ENCODE peak calls at places on chromosome 15, in six cellular contexts. C is psoas muscle, B is Panc1, T is uterus, K is neuronal stem cell, Z is kidney. Q is an unnamed sample.

GRCh38 chr15:82709081-82709420 is 624 bp downstream of the AP3B2 start:
- DNase-seq in C (no peak), B (no peak), T (no peak), K (no peak), Z (no peak), Q (no peak)

GRCh38 chr15:34986326-34987181 is 1.5 kb downstream of the ZNF770 start:
- DNase-seq in C (no peak), B (no peak), T (no peak), K (no peak), Z (no peak), Q (no peak)

GRCh38 chr15:72339777-72340177 is 19.8 kb upstream of the CELF6 start:
- DNase-seq in C (no peak), B (no peak), T (peak; percentile 32), K (no peak), Z (no peak), Q (no peak)

GRCh38 chr15:72722071-72722696 is 36.2 kb downstream of the BBS4 start:
- DNase-seq in C (peak; percentile 73), B (peak; percentile 38), T (peak; percentile 28), K (peak; percentile 51), Z (no peak), Q (peak; percentile 21)

GRCh38 chr15:34889486-34889885 is 80.1 kb downstream of the AQR start:
- DNase-seq in C (no peak), B (no peak), T (no peak), K (no peak), Z (no peak), Q (no peak)

GRCh38 chr15:23857028-23857641 is 170.0 kb upstream of the NDN start:
- DNase-seq in C (no peak), B (no peak), T (peak; percentile 28), K (peak; percentile 56), Z (no peak), Q (no peak)

GRCh38 chr15:41577863-41578735 is 19.1 kb downstream of the TYRO3 start:
- DNase-seq in C (no peak), B (no peak), T (no peak), K (no peak), Z (no peak), Q (no peak)

GRCh38 chr15:82093774-82094211 is 48.0 kb upstream of the MEX3B start:
- DNase-seq in C (no peak), B (peak; percentile 27), T (no peak), K (no peak), Z (no peak), Q (peak; percentile 28)

GRCh38 chr15:51046799-51047449 is 47.8 kb downstream of the TNFAIP8L3 start:
- DNase-seq in C (no peak), B (no peak), T (peak; percentile 62), K (no peak), Z (peak; percentile 87), Q (no peak)
- H3K4me1 ChIP-seq in C (no peaks in the 10 kb centered on the region), B (no peaks in the 10 kb centered on the region), T (no peaks in the 10 kb centered on the region), K (peaks cover 1% of the 10 kb centered on the region), Z (no peaks in the 10 kb centered on the region), Q (no peaks in the 10 kb centered on the region)

DNA sequence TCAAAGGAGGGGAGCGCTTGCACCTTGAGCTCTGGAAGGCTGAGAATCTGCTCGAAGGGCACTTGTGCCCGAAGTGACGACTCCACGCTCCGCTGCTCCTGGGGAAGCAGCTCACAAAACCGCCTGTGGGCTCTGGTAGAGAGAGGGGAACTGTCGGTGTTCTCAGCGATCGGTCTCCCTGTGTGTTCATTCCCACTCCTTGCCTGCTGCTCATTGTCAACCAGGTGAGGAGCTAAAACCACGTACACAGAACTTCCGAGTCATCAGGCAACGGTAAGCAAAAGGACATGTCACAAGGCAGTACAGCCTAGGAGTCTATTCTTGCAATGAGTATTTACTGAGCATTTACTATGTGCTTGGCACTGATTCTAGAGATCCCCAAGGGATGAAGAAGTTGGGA is 1.5 kb downstream of the CIB1 start:
- DNase-seq in C (no peak), B (no peak), T (no peak), K (no peak), Z (no peak), Q (no peak)
- H3K4me1 ChIP-seq in C (peaks cover 39% of the 10 kb centered on the region), B (peaks cover 56% of the 10 kb centered on the region), T (peaks cover 4% of the 10 kb centered on the region), K (peaks cover 5% of the 10 kb centered on the region), Z (peaks cover 23% of the 10 kb centered on the region), Q (peaks cover 25% of the 10 kb centered on the region)

GRCh38 chr15:53840681-53841080 is 81.2 kb upstream of the WDR72 start:
- DNase-seq in C (no peak), B (no peak), T (no peak), K (no peak), Z (no peak), Q (no peak)

GRCh38 chr15:53847745-53848144 is 88.3 kb upstream of the WDR72 start:
- DNase-seq in C (no peak), B (no peak), T (no peak), K (no peak), Z (no peak), Q (no peak)

GRCh38 chr15:53844634-53845033 is 85.2 kb upstream of the WDR72 start:
- DNase-seq in C (no peak), B (no peak), T (no peak), K (no peak), Z (no peak), Q (no peak)

GRCh38 chr15:53843869-53844569 is 84.6 kb upstream of the WDR72 start:
- DNase-seq in C (no peak), B (no peak), T (no peak), K (no peak), Z (no peak), Q (no peak)

DNA sequence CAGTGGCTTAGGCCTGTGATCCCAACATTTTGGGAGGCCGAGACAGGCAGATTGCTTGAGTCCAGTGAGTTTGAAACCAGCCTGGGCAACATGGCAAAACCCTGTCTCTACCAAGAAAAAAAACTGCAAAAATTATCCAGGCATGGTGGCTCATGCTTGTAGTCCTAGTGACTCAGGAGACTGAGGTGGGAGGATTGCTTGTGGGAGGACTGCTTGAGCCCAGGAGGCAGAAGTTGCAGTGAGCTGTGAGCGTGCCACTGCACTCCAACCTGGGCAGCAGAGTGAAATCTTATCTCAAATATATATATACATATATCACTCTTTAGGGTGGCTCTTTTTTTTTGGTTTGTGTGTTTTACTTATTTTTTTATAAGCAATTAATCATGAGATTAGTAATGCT is 83.7 kb upstream of the WDR72 start:
- DNase-seq in C (no peak), B (no peak), T (no peak), K (no peak), Z (no peak), Q (no peak)
- H3K4me1 ChIP-seq in C (no peaks in the 10 kb centered on the region), B (no peaks in the 10 kb centered on the region), T (no peaks in the 10 kb centered on the region), K (no peaks in the 10 kb centered on the region), Z (no peaks in the 10 kb centered on the region), Q (no peaks in the 10 kb centered on the region)

GRCh38 chr15:73921257-73921890 is 4.9 kb upstream of the LOXL1 start:
- DNase-seq in C (no peak), B (no peak), T (no peak), K (no peak), Z (no peak), Q (no peak)
- H3K4me1 ChIP-seq in C (peaks cover 25% of the 10 kb centered on the region), B (peaks cover 19% of the 10 kb centered on the region), T (peaks cover 4% of the 10 kb centered on the region), K (peaks cover 37% of the 10 kb centered on the region), Z (peaks cover 16% of the 10 kb centered on the region), Q (peaks cover 23% of the 10 kb centered on the region)

DNA sequence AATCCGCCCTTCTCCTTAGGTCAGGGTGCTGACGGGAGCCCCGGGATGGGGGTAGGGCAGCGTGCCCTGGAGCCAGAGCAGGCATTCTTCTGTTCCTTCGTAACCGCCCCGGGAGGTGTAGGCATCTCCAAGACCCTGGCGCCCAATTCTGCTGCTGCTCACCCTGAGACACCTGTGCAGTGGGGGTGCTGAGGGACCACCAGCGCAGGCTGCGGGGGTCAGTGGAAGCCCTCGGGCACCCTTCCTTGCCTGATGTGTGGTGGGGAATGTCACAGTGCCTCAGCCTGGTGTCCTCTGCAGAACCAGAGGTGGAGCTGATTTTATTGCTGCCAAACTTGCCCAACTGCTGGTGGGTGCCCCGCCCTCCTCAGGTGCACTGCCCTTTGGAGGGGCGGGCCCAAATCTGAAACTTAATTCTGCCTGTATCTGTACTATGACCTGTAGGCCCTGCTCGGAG is 7.3 kb downstream of the CSK start:
- DNase-seq in C (no peak), B (no peak), T (no peak), K (no peak), Z (no peak), Q (no peak)
- H3K4me1 ChIP-seq in C (peaks cover 79% of the 10 kb centered on the region), B (peaks cover 59% of the 10 kb centered on the region), T (no peaks in the 10 kb centered on the region), K (peaks cover 20% of the 10 kb centered on the region), Z (peaks cover 47% of the 10 kb centered on the region), Q (peaks cover 67% of the 10 kb centered on the region)

GRCh38 chr15:31328999-31329639 is 2.5 kb downstream of the KLF13 start:
- DNase-seq in C (peak; percentile 60), B (no peak), T (no peak), K (no peak), Z (peak; percentile 86), Q (no peak)
- H3K4me1 ChIP-seq in C (peaks cover 57% of the 10 kb centered on the region), B (peaks cover 22% of the 10 kb centered on the region), T (no peaks in the 10 kb centered on the region), K (peaks cover 6% of the 10 kb centered on the region), Z (peaks cover 38% of the 10 kb centered on the region), Q (peaks cover 29% of the 10 kb centered on the region)

DNA sequence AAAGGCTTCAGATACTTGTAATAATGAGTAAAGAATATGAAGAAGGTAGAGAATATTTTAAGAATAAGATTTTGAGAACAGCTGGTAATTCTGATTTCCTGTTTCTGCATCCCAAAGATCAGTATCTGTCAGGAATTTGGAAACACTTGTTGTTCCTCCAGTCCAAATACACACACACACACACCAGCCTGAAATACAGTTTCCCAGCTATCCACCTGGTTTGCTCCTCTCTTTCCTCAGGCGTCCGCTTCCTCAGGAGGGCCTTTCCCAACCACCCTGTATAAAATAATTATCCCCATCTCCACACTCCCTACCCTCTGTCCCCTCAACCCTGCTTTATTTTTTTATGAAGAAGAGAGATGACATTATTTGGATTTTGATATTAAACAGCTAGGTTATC is 2.0 kb upstream of the FSIP1 start:
- DNase-seq in C (no peak), B (no peak), T (no peak), K (no peak), Z (no peak), Q (no peak)
- H3K4me1 ChIP-seq in C (no peaks in the 10 kb centered on the region), B (peaks cover 37% of the 10 kb centered on the region), T (no peaks in the 10 kb centered on the region), K (peaks cover 2% of the 10 kb centered on the region), Z (peaks cover 9% of the 10 kb centered on the region), Q (peaks cover 11% of the 10 kb centered on the region)